ENCODE peak calls at places on chromosomes 7 and 10, in seven cellular contexts. R is HCT116, J is HepG2, T is GM12878, O is SK-N-SH, E is H1, C is K562. W is an unnamed sample.

GRCh38 chr10:24910574-24910973 is 41.8 kb downstream of the PRTFDC1 start:
- DNase-seq in E (no peak), O (no peak), T (no peak), J (no peak), R (no peak), C (no peak), W (no peak)

GRCh38 chr10:97553575-97554100 is 18.9 kb upstream of the ANKRD2 start:
- DNase-seq in R (no peak), T (peak; percentile 26), J (peak; percentile 62), C (peak; percentile 66), O (peak; percentile 80), E (no peak), W (peak; percentile 85)

GRCh38 chr7:55441668-55442305 is 76.7 kb downstream of the LANCL2 start:
- DNase-seq in R (no peak), T (no peak), O (peak; percentile 75), C (no peak), E (no peak), J (no peak), W (no peak)

GRCh38 chr10:110616493-110617033 is 27.6 kb upstream of the RBM20 start:
- DNase-seq in R (no peak), O (no peak), J (no peak), T (no peak), E (no peak), C (peak; percentile 81), W (no peak)

GRCh38 chr10:126497672-126498071 is 109.4 kb upstream of the ADAM12 start:
- DNase-seq in E (no peak), J (no peak), T (no peak), O (no peak), R (no peak), C (no peak), W (no peak)

GRCh38 chr7:105024734-105025133 is 10.7 kb downstream of the KMT2E start:
- DNase-seq in C (no peak), T (no peak), E (no peak), R (no peak), J (peak; percentile 35), O (no peak), W (no peak)

GRCh38 chr7:21580073-21580521 is 37.3 kb downstream of the DNAH11 start:
- DNase-seq in R (no peak), J (no peak), C (no peak), E (no peak), O (no peak), T (peak; percentile 23), W (no peak)

GRCh38 chr10:5606864-5607263 is 59.5 kb downstream of the ASB13 start:
- DNase-seq in C (peak; percentile 25), O (no peak), E (no peak), R (no peak), J (no peak), T (no peak), W (no peak)

GRCh38 chr10:73991846-73992245 is 6.1 kb upstream of the VCL start:
- DNase-seq in R (no peak), J (no peak), C (peak; percentile 92), T (no peak), O (no peak), E (no peak), W (no peak)

GRCh38 chr10:62860946-62861345 is 44.8 kb upstream of the EGR2 start:
- DNase-seq in J (peak; percentile 83), R (no peak), O (no peak), T (no peak), C (no peak), E (no peak), W (no peak)

GRCh38 chr7:80181411-80181810 is 46.8 kb downstream of the GNAI1 start:
- DNase-seq in O (no peak), J (no peak), C (no peak), R (no peak), E (no peak), T (no peak), W (no peak)

GRCh38 chr7:129258649-129259389 is 34.0 kb downstream of the AHCYL2 start:
- DNase-seq in O (no peak), R (no peak), T (no peak), E (peak; percentile 39), C (no peak), J (no peak), W (no peak)

GRCh38 chr7:52355059-52355458 is 680.4 kb upstream of the POM121L12 start:
- DNase-seq in R (no peak), E (no peak), O (no peak), T (no peak), J (no peak), C (no peak), W (peak; percentile 67)

GRCh38 chr10:68288680-68289079 is 43.2 kb upstream of the HNRNPH3 start:
- DNase-seq in T (no peak), C (no peak), E (no peak), R (no peak), O (no peak), J (no peak), W (no peak)

GRCh38 chr10:6083523-6084475 is 5.0 kb upstream of the RBM17 start:
- DNase-seq in C (no peak), J (no peak), T (no peak), O (no peak), R (no peak), E (no peak), W (no peak)

GRCh38 chr10:29524294-29524693 is 110.5 kb downstream of the SVIL start:
- DNase-seq in E (no peak), O (no peak), R (no peak), C (no peak), J (no peak), T (no peak), W (no peak)

GRCh38 chr7:51802698-51803097 is 486.1 kb upstream of the COBL start:
- DNase-seq in J (no peak), E (no peak), R (no peak), O (peak; percentile 32), T (no peak), C (no peak), W (no peak)

GRCh38 chr10:7193369-7193768 is 217.5 kb downstream of the SFMBT2 start:
- DNase-seq in T (no peak), E (no peak), R (no peak), C (no peak), J (no peak), O (no peak), W (no peak)

GRCh38 chr7:51141451-51141971 is 175.1 kb downstream of the COBL start:
- DNase-seq in E (no peak), T (no peak), J (no peak), O (no peak), R (no peak), C (peak; percentile 5), W (peak; percentile 68)

GRCh38 chr10:61673360-61673759 is 10.6 kb downstream of the CABCOCO1 start:
- DNase-seq in O (peak; percentile 36), E (no peak), R (no peak), J (no peak), C (no peak), T (no peak), W (no peak)

GRCh38 chr7:23680417-23681405 is 712 bp downstream of the FAM221A start:
- DNase-seq in J (no peak), T (no peak), R (no peak), E (peak; percentile 57), C (no peak), O (peak; percentile 90), W (peak; percentile 88)

GRCh38 chr10:17669185-17669872 is 25.4 kb downstream of the STAM start:
- DNase-seq in J (no peak), C (no peak), O (no peak), R (no peak), E (no peak), T (peak; percentile 30), W (no peak)

GRCh38 chr7:158351481-158351880 is 236.1 kb downstream of the PTPRN2 start:
- DNase-seq in T (no peak), C (no peak), R (no peak), J (no peak), E (no peak), O (no peak), W (no peak)
- TF ChIP-seq JUND in T (no peak), C (no peak), R (no peak), J (no peak), E (no peak), O (no peak), W (no peak)

GRCh38 chr10:116629340-116629739 is 8.6 kb downstream of the PNLIPRP2 start:
- DNase-seq in R (no peak), O (no peak), E (no peak), C (no peak), T (no peak), J (no peak), W (no peak)

GRCh38 chr10:116625845-116626244 is 5.1 kb downstream of the PNLIPRP2 start:
- DNase-seq in C (no peak), J (no peak), O (no peak), R (no peak), E (no peak), T (no peak), W (no peak)

GRCh38 chr10:116626815-116627214 is 6.1 kb downstream of the PNLIPRP2 start:
- DNase-seq in E (no peak), J (no peak), O (no peak), R (no peak), C (no peak), T (no peak), W (no peak)

GRCh38 chr10:116630020-116630419 is 9.3 kb downstream of the PNLIPRP2 start:
- DNase-seq in O (no peak), R (no peak), T (no peak), C (no peak), J (no peak), E (no peak), W (no peak)

DNA sequence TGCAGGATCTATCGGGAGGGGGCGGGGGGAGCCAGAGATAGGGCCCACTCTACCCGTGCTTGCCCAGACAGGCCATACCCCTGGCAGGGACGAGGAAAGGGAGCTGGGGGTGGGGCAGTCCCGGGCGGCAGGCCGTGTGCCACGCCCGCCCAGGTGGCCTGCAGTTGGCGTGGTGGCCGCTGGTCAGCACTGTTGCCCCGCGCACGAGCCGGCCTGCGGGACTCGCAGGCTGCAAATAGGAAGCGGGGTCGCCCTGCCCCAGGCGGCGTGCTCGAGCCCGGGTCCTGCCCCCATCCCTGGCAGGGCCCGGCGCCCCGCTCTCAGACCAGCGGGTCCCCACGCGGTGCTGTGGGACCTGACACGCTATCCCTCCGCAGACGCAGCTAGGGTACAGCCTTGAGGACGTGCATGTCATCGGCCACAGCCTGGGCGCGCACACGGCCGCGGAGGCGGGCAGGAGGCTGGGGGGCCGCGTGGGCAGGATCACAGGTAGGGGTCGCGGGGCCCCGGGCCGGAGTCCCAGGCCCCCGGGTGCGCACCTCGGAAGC is 6.7 kb downstream of the PNLIPRP2 start:
- DNase-seq in T (no peak), E (peak; percentile 31), J (peak; percentile 7), R (peak; percentile 29), O (peak; percentile 92), C (peak; percentile 3), W (peak; percentile 53)
- TF ChIP-seq JUND in T (no peak), E (no peak), J (no peak), R (no peak), O (no peak), C (no peak), W (no peak)

DNA sequence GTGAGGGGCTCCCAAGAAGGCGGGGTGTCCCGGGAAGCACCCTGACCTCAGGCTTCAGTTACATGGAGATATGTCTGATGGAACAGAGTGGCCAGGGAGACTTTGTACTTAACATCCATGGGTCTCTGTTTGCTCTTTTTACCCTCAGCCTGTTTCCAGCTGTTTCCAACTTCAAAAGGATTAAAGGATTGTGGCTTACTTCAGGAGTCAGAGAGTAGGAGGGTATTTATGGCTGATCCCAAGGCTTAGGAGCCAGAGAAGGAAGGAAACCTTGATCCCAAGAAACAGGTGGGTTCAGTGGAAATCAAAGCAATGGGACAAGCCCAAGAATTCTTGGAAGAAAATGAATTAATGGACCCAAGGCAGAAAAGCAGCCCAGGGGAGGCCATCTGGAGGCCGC is 37.7 kb upstream of the ZNF438 start:
- DNase-seq in R (no peak), T (no peak), O (no peak), J (no peak), C (no peak), E (no peak), W (no peak)
- TF ChIP-seq JUND in R (no peak), T (no peak), O (no peak), J (no peak), C (no peak), E (no peak), W (no peak)

GRCh38 chr10:88499569-88500470 is 83.3 kb downstream of the RNLS start:
- DNase-seq in O (no peak), T (no peak), R (no peak), J (no peak), C (no peak), E (no peak), W (no peak)
- TF ChIP-seq JUND in O (peak; percentile 47), T (no peak), R (no peak), J (no peak), C (no peak), E (no peak), W (no peak)